ENCODE peak calls at places on chromosomes 4 and X, in five cellular contexts. One of them, this sample, is unnamed.

GRCh38 chr4:76494243-76494642 is 59.2 kb downstream of the SHROOM3 start:
- DNase-seq in dermis blood vessel endothelial cell: no peak
- DNase-seq in NB4: no peak
- DNase-seq in endothelial cell: no peak
- DNase-seq in upper lobe of right lung: no peak
- DNase-seq in this sample: no peak

GRCh38 chrX:105502336-105502735 is 281.8 kb upstream of the TEX13A start:
- DNase-seq in NB4: no peak
- DNase-seq in upper lobe of right lung: no peak
- DNase-seq in dermis blood vessel endothelial cell: no peak
- DNase-seq in endothelial cell: no peak
- DNase-seq in this sample: no peak

GRCh38 chr4:33255507-33255906 is 2535.3 kb downstream of the PCDH7 start:
- DNase-seq in NB4: no peak
- DNase-seq in endothelial cell: no peak
- DNase-seq in upper lobe of right lung: no peak
- DNase-seq in dermis blood vessel endothelial cell: no peak
- DNase-seq in this sample: no peak

GRCh38 chrX:119698835-119699234 is 5.9 kb upstream of the SEPTIN6 start:
- DNase-seq in upper lobe of right lung: no peak
- DNase-seq in endothelial cell: peak
- DNase-seq in NB4: peak
- DNase-seq in dermis blood vessel endothelial cell: peak
- DNase-seq in this sample: no peak

GRCh38 chr4:35835893-35836292 is 408.4 kb downstream of the ARAP2 start:
- DNase-seq in upper lobe of right lung: no peak
- DNase-seq in dermis blood vessel endothelial cell: no peak
- DNase-seq in NB4: no peak
- DNase-seq in endothelial cell: no peak
- DNase-seq in this sample: no peak

GRCh38 chr4:53932784-53933183 is 131.6 kb downstream of the CHIC2 start:
- DNase-seq in NB4: no peak
- DNase-seq in dermis blood vessel endothelial cell: peak
- DNase-seq in upper lobe of right lung: no peak
- DNase-seq in endothelial cell: no peak
- DNase-seq in this sample: no peak

GRCh38 chrX:12245650-12246645 is 107.7 kb downstream of the FRMPD4 start:
- DNase-seq in dermis blood vessel endothelial cell: no peak
- DNase-seq in NB4: no peak
- DNase-seq in endothelial cell: no peak
- DNase-seq in upper lobe of right lung: no peak
- DNase-seq in this sample: no peak

GRCh38 chr4:151540728-151541437 is 131.9 kb downstream of the FHIP1A start:
- DNase-seq in endothelial cell: no peak
- DNase-seq in upper lobe of right lung: no peak
- DNase-seq in dermis blood vessel endothelial cell: peak
- DNase-seq in NB4: no peak
- DNase-seq in this sample: no peak

GRCh38 chr4:68708566-68708965 is 38.1 kb upstream of the UGT2B15 start:
- DNase-seq in upper lobe of right lung: no peak
- DNase-seq in endothelial cell: no peak
- DNase-seq in NB4: no peak
- DNase-seq in dermis blood vessel endothelial cell: no peak
- DNase-seq in this sample: no peak

GRCh38 chrX:74232859-74233258 is 71.1 kb upstream of the ZCCHC13 start:
- DNase-seq in upper lobe of right lung: no peak
- DNase-seq in NB4: no peak
- DNase-seq in dermis blood vessel endothelial cell: peak
- DNase-seq in endothelial cell: no peak
- DNase-seq in this sample: no peak

GRCh38 chr4:185183622-185184281 is 20.0 kb downstream of the CFAP97 start:
- DNase-seq in NB4: peak
- DNase-seq in endothelial cell: peak
- DNase-seq in dermis blood vessel endothelial cell: peak
- DNase-seq in upper lobe of right lung: no peak
- DNase-seq in this sample: peak

GRCh38 chrX:135528274-135528673 is 7.8 kb downstream of the INTS6L start:
- DNase-seq in endothelial cell: no peak
- DNase-seq in dermis blood vessel endothelial cell: no peak
- DNase-seq in NB4: no peak
- DNase-seq in upper lobe of right lung: no peak
- DNase-seq in this sample: no peak

GRCh38 chr4:7186081-7186480 is 6.3 kb upstream of the SORCS2 start:
- DNase-seq in upper lobe of right lung: peak
- DNase-seq in endothelial cell: peak
- DNase-seq in dermis blood vessel endothelial cell: peak
- DNase-seq in NB4: no peak
- DNase-seq in this sample: no peak

GRCh38 chr4:88219099-88219498 is 60.7 kb upstream of the ABCG2 start:
- DNase-seq in upper lobe of right lung: no peak
- DNase-seq in dermis blood vessel endothelial cell: peak
- DNase-seq in endothelial cell: no peak
- DNase-seq in NB4: peak
- DNase-seq in this sample: peak

GRCh38 chr4:25862411-25863346 is at the start of gene SEL1L3:
- DNase-seq in endothelial cell: peak
- DNase-seq in dermis blood vessel endothelial cell: peak
- DNase-seq in upper lobe of right lung: peak
- DNase-seq in NB4: peak
- DNase-seq in this sample: peak

GRCh38 chrX:140817943-140818342 is 108.4 kb downstream of the LINC00632 start:
- DNase-seq in endothelial cell: peak
- DNase-seq in NB4: peak
- DNase-seq in dermis blood vessel endothelial cell: peak
- DNase-seq in upper lobe of right lung: no peak
- DNase-seq in this sample: no peak

GRCh38 chrX:10634681-10635161 is 14.3 kb upstream of the MID1 start:
- DNase-seq in dermis blood vessel endothelial cell: peak
- DNase-seq in NB4: no peak
- DNase-seq in endothelial cell: no peak
- DNase-seq in upper lobe of right lung: no peak
- DNase-seq in this sample: no peak

GRCh38 chrX:65985922-65986588 is 53.8 kb downstream of the VSIG4 start:
- DNase-seq in endothelial cell: peak
- DNase-seq in NB4: peak
- DNase-seq in upper lobe of right lung: no peak
- DNase-seq in dermis blood vessel endothelial cell: peak
- DNase-seq in this sample: peak

GRCh38 chr4:89356086-89356485 is 48.5 kb upstream of the GPRIN3 start:
- DNase-seq in endothelial cell: no peak
- DNase-seq in dermis blood vessel endothelial cell: no peak
- DNase-seq in upper lobe of right lung: no peak
- DNase-seq in NB4: no peak
- DNase-seq in this sample: no peak

GRCh38 chrX:22389544-22390243 is 117.0 kb downstream of the CBLL2 start:
- DNase-seq in NB4: no peak
- DNase-seq in endothelial cell: no peak
- DNase-seq in upper lobe of right lung: no peak
- DNase-seq in dermis blood vessel endothelial cell: peak
- DNase-seq in this sample: no peak

GRCh38 chrX:111431007-111431406 is 19.0 kb upstream of the DCX start:
- DNase-seq in upper lobe of right lung: no peak
- DNase-seq in NB4: no peak
- DNase-seq in endothelial cell: no peak
- DNase-seq in dermis blood vessel endothelial cell: no peak
- DNase-seq in this sample: no peak

GRCh38 chrX:40148439-40149285 is 50.9 kb upstream of the BCOR start:
- DNase-seq in dermis blood vessel endothelial cell: peak
- DNase-seq in upper lobe of right lung: no peak
- DNase-seq in NB4: peak
- DNase-seq in endothelial cell: peak
- DNase-seq in this sample: no peak

GRCh38 chr4:14315129-14315528 is 687.2 kb upstream of the CPEB2 start:
- DNase-seq in dermis blood vessel endothelial cell: no peak
- DNase-seq in upper lobe of right lung: no peak
- DNase-seq in NB4: no peak
- DNase-seq in endothelial cell: no peak
- DNase-seq in this sample: no peak

GRCh38 chrX:31279359-31279758 is 207.5 kb upstream of the FTHL17 start:
- DNase-seq in dermis blood vessel endothelial cell: peak
- DNase-seq in endothelial cell: no peak
- DNase-seq in NB4: peak
- DNase-seq in upper lobe of right lung: no peak
- DNase-seq in this sample: no peak

GRCh38 chr4:61296115-61296514 is 96.0 kb downstream of the ADGRL3 start:
- DNase-seq in NB4: no peak
- DNase-seq in endothelial cell: no peak
- DNase-seq in dermis blood vessel endothelial cell: no peak
- DNase-seq in upper lobe of right lung: no peak
- DNase-seq in this sample: no peak

GRCh38 chr4:37324526-37324925 is 80.0 kb downstream of the NWD2 start:
- DNase-seq in endothelial cell: no peak
- DNase-seq in dermis blood vessel endothelial cell: no peak
- DNase-seq in NB4: no peak
- DNase-seq in upper lobe of right lung: no peak
- DNase-seq in this sample: no peak

GRCh38 chrX:24890677-24891076 is 125.1 kb downstream of the ARX start:
- DNase-seq in dermis blood vessel endothelial cell: no peak
- DNase-seq in NB4: no peak
- DNase-seq in endothelial cell: no peak
- DNase-seq in upper lobe of right lung: no peak
- DNase-seq in this sample: no peak